ENCODE peak calls at places on chromosome 6, in five cellular contexts. I, F, M, R and C are unnamed samples.

GRCh38 chr6:15244605-15245360 is 1.1 kb upstream of the JARID2 start:
- DNase-seq in I (peak; percentile 54), F (no peak), M (peak; percentile 89), R (peak; percentile 79), C (peak; percentile 89)

GRCh38 chr6:282867-283416 is 9.3 kb upstream of the DUSP22 start:
- DNase-seq in I (no peak), F (no peak), M (no peak), R (no peak), C (no peak)

GRCh38 chr6:52285174-52286068 is 879 bp upstream of the MCM3 start:
- DNase-seq in I (no peak), F (no peak), M (no peak), R (peak; percentile 22), C (no peak)

GRCh38 chr6:139027620-139028182 is 844 bp upstream of the ABRACL start:
- DNase-seq in I (no peak), F (no peak), M (no peak), R (peak; percentile 60), C (no peak)

GRCh38 chr6:9422138-9422537 is 986.8 kb upstream of the SLC35B3 start:
- DNase-seq in I (no peak), F (no peak), M (no peak), R (no peak), C (no peak)

GRCh38 chr6:149921361-149921760 is 1.6 kb downstream of the RAET1G start:
- DNase-seq in I (no peak), F (no peak), M (no peak), R (no peak), C (no peak)

GRCh38 chr6:167134448-167135328 is 11.8 kb downstream of the CCR6 start:
- DNase-seq in I (no peak), F (no peak), M (no peak), R (no peak), C (no peak)

GRCh38 chr6:110053395-110054240 is 75.5 kb downstream of the GPR6 start:
- DNase-seq in I (peak; percentile 24), F (no peak), M (no peak), R (peak; percentile 68), C (peak; percentile 53)

GRCh38 chr6:163814494-163815364 is 400.2 kb downstream of the QKI start:
- DNase-seq in I (peak; percentile 67), F (no peak), M (no peak), R (peak; percentile 97), C (no peak)

GRCh38 chr6:26199773-26200728 is 112.8 kb downstream of the HFE start:
- DNase-seq in I (no peak), F (no peak), M (peak; percentile 52), R (peak; percentile 61), C (no peak)

GRCh38 chr6:136582702-136583471 is 32.7 kb upstream of the MAP7 start:
- DNase-seq in I (peak; percentile 62), F (peak; percentile 17), M (no peak), R (peak; percentile 87), C (no peak)

GRCh38 chr6:157604816-157605215 is 218.2 kb upstream of the SNX9 start:
- DNase-seq in I (no peak), F (no peak), M (no peak), R (no peak), C (no peak)

GRCh38 chr6:136644597-136644952 is 94.4 kb upstream of the MAP7 start:
- DNase-seq in I (no peak), F (no peak), M (no peak), R (no peak), C (no peak)

GRCh38 chr6:157443066-157443800 is 62.2 kb downstream of the ZDHHC14 start:
- DNase-seq in I (no peak), F (no peak), M (no peak), R (peak; percentile 84), C (no peak)

GRCh38 chr6:79240509-79240908 is 6.0 kb upstream of the HMGN3 start:
- DNase-seq in I (no peak), F (no peak), M (no peak), R (no peak), C (no peak)

GRCh38 chr6:89970609-89971337 is 76.5 kb downstream of the GJA10 start:
- DNase-seq in I (peak; percentile 20), F (no peak), M (peak; percentile 28), R (peak; percentile 69), C (peak; percentile 30)

GRCh38 chr6:40348591-40348990 is 238.6 kb downstream of the LRFN2 start:
- DNase-seq in I (no peak), F (no peak), M (no peak), R (no peak), C (no peak)

GRCh38 chr6:54655162-54655561 is 191.4 kb upstream of the FAM83B start:
- DNase-seq in I (no peak), F (no peak), M (no peak), R (no peak), C (no peak)

GRCh38 chr6:148874698-148875293 is 128.0 kb downstream of the UST start:
- DNase-seq in I (no peak), F (no peak), M (no peak), R (no peak), C (no peak)

GRCh38 chr6:9657994-9658393 is 756.9 kb downstream of the TFAP2A start:
- DNase-seq in I (no peak), F (no peak), M (no peak), R (peak; percentile 63), C (no peak)